ENCODE peak calls at places on chromosomes 3 and 15, in eight cellular contexts. M, H, W, X, F, A, Z and O are unnamed samples.

GRCh38 chr3:178182337-178182761 is 353.9 kb upstream of the KCNMB2 start:
- DNase-seq in M (no peak), H (no peak), W (no peak), X (no peak), F (no peak), A (no peak), Z (no peak), O (no peak)

GRCh38 chr3:57826286-57826951 is 70.3 kb downstream of the SLMAP start:
- DNase-seq in M (no peak), H (no peak), W (peak), X (no peak), F (peak), A (no peak), Z (no peak), O (no peak)

GRCh38 chr3:38843898-38844297 is 27.9 kb upstream of the SCN10A start:
- DNase-seq in M (no peak), H (peak), W (peak), X (peak), F (peak), A (no peak), Z (no peak), O (no peak)

GRCh38 chr15:83571820-83572707 is 81.9 kb upstream of the ADAMTSL3 start:
- DNase-seq in M (peak), H (peak), W (peak), X (peak), F (peak), A (no peak), Z (no peak), O (no peak)

GRCh38 chr15:68209735-68210408 is 4.7 kb upstream of the CALML4 start:
- DNase-seq in M (no peak), H (no peak), W (no peak), X (no peak), F (no peak), A (no peak), Z (no peak), O (no peak)

GRCh38 chr3:99909714-99910508 is 92.2 kb downstream of the CMSS1 start:
- DNase-seq in M (peak), H (peak), W (peak), X (peak), F (no peak), A (no peak), Z (no peak), O (no peak)

GRCh38 chr15:80778964-80779657 is at the start of gene CEMIP:
- DNase-seq in M (peak), H (peak), W (peak), X (peak), F (peak), A (no peak), Z (peak), O (no peak)

GRCh38 chr15:89772933-89773583 is 3.1 kb upstream of the MESP2 start:
- DNase-seq in M (peak), H (no peak), W (peak), X (peak), F (peak), A (no peak), Z (no peak), O (no peak)

GRCh38 chr3:63809607-63810006 is 9.5 kb upstream of the C3orf49 start:
- DNase-seq in M (no peak), H (peak), W (no peak), X (peak), F (no peak), A (no peak), Z (no peak), O (no peak)

GRCh38 chr3:159186581-159186980 is 384.7 kb downstream of the MFSD1 start:
- DNase-seq in M (no peak), H (no peak), W (no peak), X (no peak), F (no peak), A (no peak), Z (no peak), O (no peak)

GRCh38 chr15:25947336-25948080 is 84.4 kb upstream of the ATP10A start:
- DNase-seq in M (no peak), H (no peak), W (no peak), X (peak), F (peak), A (no peak), Z (peak), O (no peak)

GRCh38 chr15:68325721-68326120 is 48.2 kb downstream of the FEM1B start:
- DNase-seq in M (no peak), H (no peak), W (no peak), X (no peak), F (no peak), A (no peak), Z (no peak), O (no peak)

GRCh38 chr15:90187257-90187868 is 13.8 kb upstream of the SEMA4B start:
- DNase-seq in M (no peak), H (no peak), W (no peak), X (no peak), F (no peak), A (no peak), Z (no peak), O (no peak)

GRCh38 chr15:78306176-78306774 is 6.9 kb upstream of the SKIC8 start:
- DNase-seq in M (peak), H (peak), W (peak), X (peak), F (peak), A (peak), Z (no peak), O (peak)

GRCh38 chr3:189728915-189729314 is 97.7 kb downstream of the TP63 start:
- DNase-seq in M (no peak), H (no peak), W (no peak), X (no peak), F (no peak), A (no peak), Z (no peak), O (no peak)

GRCh38 chr3:139199421-139200010 is 144.3 kb upstream of the MRPS22 start:
- DNase-seq in M (no peak), H (no peak), W (no peak), X (no peak), F (no peak), A (no peak), Z (no peak), O (no peak)

GRCh38 chr3:59422312-59422711 is 372.5 kb upstream of the CFAP20DC start:
- DNase-seq in M (peak), H (peak), W (peak), X (peak), F (no peak), A (no peak), Z (no peak), O (no peak)

GRCh38 chr3:58824285-58824684 is 157.7 kb upstream of the FAM3D start:
- DNase-seq in M (peak), H (peak), W (peak), X (peak), F (peak), A (no peak), Z (peak), O (no peak)

GRCh38 chr3:187833799-187834578 is 88.7 kb upstream of the BCL6 start:
- DNase-seq in M (no peak), H (no peak), W (no peak), X (no peak), F (no peak), A (no peak), Z (no peak), O (no peak)

GRCh38 chr3:160170409-160171370 is 54.5 kb upstream of the C3orf80 start:
- DNase-seq in M (no peak), H (no peak), W (no peak), X (no peak), F (no peak), A (no peak), Z (no peak), O (no peak)

GRCh38 chr3:126678691-126679317 is 23.9 kb upstream of the TXNRD3 start:
- DNase-seq in M (no peak), H (no peak), W (no peak), X (no peak), F (no peak), A (peak), Z (no peak), O (no peak)

GRCh38 chr15:73800662-73801345 is 47.7 kb upstream of the INSYN1 start:
- DNase-seq in M (peak), H (peak), W (peak), X (peak), F (peak), A (no peak), Z (no peak), O (peak)

GRCh38 chr3:31522152-31522551 is 10.6 kb upstream of the STT3B start:
- DNase-seq in M (no peak), H (no peak), W (peak), X (no peak), F (no peak), A (no peak), Z (no peak), O (no peak)

GRCh38 chr3:53109190-53109589 is 21.0 kb downstream of the RFT1 start:
- DNase-seq in M (no peak), H (peak), W (peak), X (peak), F (peak), A (no peak), Z (no peak), O (peak)

GRCh38 chr3:127781411-127782001 is 40.8 kb downstream of the MGLL start:
- DNase-seq in M (peak), H (peak), W (peak), X (peak), F (no peak), A (no peak), Z (no peak), O (no peak)

GRCh38 chr3:15205934-15206661 is at the start of gene CAPN7:
- DNase-seq in M (peak), H (peak), W (peak), X (peak), F (peak), A (peak), Z (no peak), O (peak)